ENCODE peak calls at places on chromosomes 12 and 14, in six cellular contexts. One of them, this sample, is unnamed. For H3K4me1, the result is how much of the 10 kb centered on the place peaks cover.

GRCh38 chr14:67694791-67695393 is 672 bp downstream of the RDH11 start:
- DNase-seq in thyroid gland: peak
- DNase-seq in astrocyte: peak
- DNase-seq in cardiac muscle cell: peak
- DNase-seq in GM23338: peak
- DNase-seq in body of pancreas: peak
- DNase-seq in this sample: peak

GRCh38 chr12:89085421-89085820 is 266.9 kb downstream of the DUSP6 start:
- DNase-seq in thyroid gland: no peak
- DNase-seq in astrocyte: no peak
- DNase-seq in cardiac muscle cell: peak
- DNase-seq in GM23338: peak
- DNase-seq in body of pancreas: no peak
- DNase-seq in this sample: peak

GRCh38 chr14:105937253-105938054 is 411.1 kb downstream of the TMEM121 start:
- DNase-seq in thyroid gland: no peak
- DNase-seq in astrocyte: no peak
- DNase-seq in cardiac muscle cell: no peak
- DNase-seq in GM23338: no peak
- DNase-seq in body of pancreas: no peak
- DNase-seq in this sample: peak

GRCh38 chr12:116516657-116517056 is 42.5 kb upstream of the MAP1LC3B2 start:
- DNase-seq in thyroid gland: no peak
- DNase-seq in astrocyte: no peak
- DNase-seq in cardiac muscle cell: no peak
- DNase-seq in GM23338: no peak
- DNase-seq in body of pancreas: no peak
- DNase-seq in this sample: no peak

GRCh38 chr12:71484272-71484905 is 44.8 kb downstream of the LGR5 start:
- DNase-seq in thyroid gland: no peak
- DNase-seq in astrocyte: no peak
- DNase-seq in cardiac muscle cell: no peak
- DNase-seq in GM23338: peak
- DNase-seq in body of pancreas: no peak
- DNase-seq in this sample: no peak

GRCh38 chr14:102140027-102140749 is 491 bp downstream of the WDR20 start:
- DNase-seq in thyroid gland: peak
- DNase-seq in astrocyte: no peak
- DNase-seq in cardiac muscle cell: peak
- DNase-seq in GM23338: peak
- DNase-seq in body of pancreas: peak
- DNase-seq in this sample: peak

GRCh38 chr12:89525002-89525823 is 617 bp upstream of the GALNT4 start:
- DNase-seq in thyroid gland: peak
- DNase-seq in astrocyte: peak
- DNase-seq in cardiac muscle cell: no peak
- DNase-seq in GM23338: peak
- DNase-seq in body of pancreas: peak
- DNase-seq in this sample: peak

GRCh38 chr14:64217318-64217717 is 76.9 kb downstream of the ESR2 start:
- DNase-seq in thyroid gland: no peak
- DNase-seq in astrocyte: no peak
- DNase-seq in cardiac muscle cell: peak
- DNase-seq in GM23338: no peak
- DNase-seq in body of pancreas: no peak
- DNase-seq in this sample: no peak

GRCh38 chr12:21697829-21698630 is 40.4 kb upstream of the LDHB start:
- DNase-seq in thyroid gland: no peak
- DNase-seq in astrocyte: peak
- DNase-seq in cardiac muscle cell: peak
- DNase-seq in GM23338: peak
- DNase-seq in body of pancreas: no peak
- DNase-seq in this sample: no peak

GRCh38 chr12:130788515-130788914 is 50.5 kb downstream of the STX2 start:
- DNase-seq in thyroid gland: no peak
- DNase-seq in astrocyte: no peak
- DNase-seq in cardiac muscle cell: no peak
- DNase-seq in GM23338: peak
- DNase-seq in body of pancreas: no peak
- DNase-seq in this sample: no peak

GRCh38 chr14:51959928-51960327 is 29.4 kb upstream of the RTRAF start:
- DNase-seq in thyroid gland: no peak
- DNase-seq in astrocyte: no peak
- DNase-seq in cardiac muscle cell: no peak
- DNase-seq in GM23338: no peak
- DNase-seq in body of pancreas: no peak
- DNase-seq in this sample: no peak
- TF ChIP-seq CTCF in thyroid gland: no peak
- TF ChIP-seq CTCF in astrocyte: no peak
- TF ChIP-seq CTCF in cardiac muscle cell: no peak
- TF ChIP-seq CTCF in GM23338: no peak
- TF ChIP-seq CTCF in body of pancreas: no peak
- TF ChIP-seq CTCF in this sample: no peak

DNA sequence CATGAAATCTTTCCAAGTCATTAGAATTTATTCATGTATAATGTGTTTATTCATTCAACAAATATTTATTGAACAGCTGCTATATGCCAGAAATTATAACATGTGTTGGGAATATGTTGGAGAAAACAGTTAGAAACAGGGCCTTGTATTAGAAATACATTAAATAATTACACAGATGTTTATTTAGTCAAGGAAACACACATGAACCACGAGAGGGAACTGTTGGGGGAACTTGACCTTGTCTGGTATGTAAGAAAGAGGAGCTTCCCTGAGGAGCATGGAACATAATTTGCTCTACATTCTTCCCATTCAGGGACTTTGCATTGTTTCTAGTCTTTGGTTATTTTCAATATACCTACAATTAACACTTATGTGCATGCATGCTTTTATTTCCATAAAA is 191.7 kb upstream of the FRMD6 start:
- DNase-seq in thyroid gland: no peak
- DNase-seq in astrocyte: no peak
- DNase-seq in cardiac muscle cell: no peak
- DNase-seq in GM23338: no peak
- DNase-seq in body of pancreas: no peak
- DNase-seq in this sample: no peak
- H3K4me3 ChIP-seq in thyroid gland: no peak
- H3K4me3 ChIP-seq in astrocyte: no peak
- H3K4me3 ChIP-seq in cardiac muscle cell: no peak
- H3K4me3 ChIP-seq in GM23338: no peak
- H3K4me3 ChIP-seq in body of pancreas: no peak
- H3K4me3 ChIP-seq in this sample: no peak

GRCh38 chr14:51548187-51548586 is 103.5 kb upstream of the FRMD6 start:
- DNase-seq in thyroid gland: no peak
- DNase-seq in astrocyte: peak
- DNase-seq in cardiac muscle cell: no peak
- DNase-seq in GM23338: no peak
- DNase-seq in body of pancreas: no peak
- DNase-seq in this sample: no peak
- H3K4me1 ChIP-seq in thyroid gland: under half
- H3K4me1 ChIP-seq in astrocyte: under half
- H3K4me1 ChIP-seq in cardiac muscle cell: under half
- H3K4me1 ChIP-seq in GM23338: under half
- H3K4me1 ChIP-seq in body of pancreas: under half
- H3K4me1 ChIP-seq in this sample: under half

DNA sequence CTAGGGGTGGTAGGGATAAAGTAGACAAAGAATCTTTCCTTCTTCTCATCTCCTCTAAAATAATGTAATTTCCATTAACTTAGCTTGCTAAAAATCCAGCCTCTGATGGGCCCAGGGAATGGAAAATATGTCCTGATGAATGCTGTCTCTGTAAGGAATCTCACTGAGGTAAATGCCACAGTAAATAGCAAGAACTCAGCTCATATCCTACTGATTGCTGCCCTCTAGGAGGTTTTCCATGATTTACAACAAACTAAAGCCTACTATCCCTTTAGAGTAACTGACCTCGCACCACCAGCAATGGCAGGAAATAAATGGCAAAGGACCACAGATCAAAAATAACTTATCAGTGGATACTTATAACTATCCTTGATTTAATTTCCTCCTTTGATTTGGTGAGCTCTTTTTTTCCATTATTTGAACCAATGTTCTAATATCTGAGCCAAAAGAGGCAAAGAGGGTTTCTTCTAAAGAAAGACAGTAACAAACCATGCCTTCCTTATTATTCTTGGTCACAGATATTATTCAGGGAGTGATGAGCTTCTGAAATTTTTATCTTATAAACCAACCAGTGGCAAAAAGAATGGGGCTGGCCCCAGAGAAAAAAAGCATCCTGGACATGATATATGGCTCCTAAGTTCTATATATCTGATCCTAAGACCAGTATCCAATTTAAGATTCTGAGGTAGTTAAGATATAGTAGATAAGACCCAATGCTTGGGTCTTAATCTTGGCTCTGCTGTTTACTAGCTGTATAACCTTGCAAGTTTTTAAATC is 43.7 kb downstream of the SENP1 start:
- DNase-seq in thyroid gland: no peak
- DNase-seq in astrocyte: no peak
- DNase-seq in cardiac muscle cell: peak
- DNase-seq in GM23338: peak
- DNase-seq in body of pancreas: no peak
- DNase-seq in this sample: no peak
- TF ChIP-seq CTCF in thyroid gland: no peak
- TF ChIP-seq CTCF in astrocyte: no peak
- TF ChIP-seq CTCF in cardiac muscle cell: no peak
- TF ChIP-seq CTCF in GM23338: peak
- TF ChIP-seq CTCF in body of pancreas: no peak
- TF ChIP-seq CTCF in this sample: no peak

GRCh38 chr12:86985298-86985697 is 729.1 kb upstream of the MGAT4C start:
- DNase-seq in thyroid gland: no peak
- DNase-seq in astrocyte: no peak
- DNase-seq in cardiac muscle cell: no peak
- DNase-seq in GM23338: no peak
- DNase-seq in body of pancreas: no peak
- DNase-seq in this sample: no peak
- H3K4me3 ChIP-seq in thyroid gland: no peak
- H3K4me3 ChIP-seq in astrocyte: no peak
- H3K4me3 ChIP-seq in cardiac muscle cell: no peak
- H3K4me3 ChIP-seq in GM23338: no peak
- H3K4me3 ChIP-seq in body of pancreas: no peak
- H3K4me3 ChIP-seq in this sample: no peak

GRCh38 chr12:120843472-120843871 is 60.7 kb downstream of the SPPL3 start:
- DNase-seq in thyroid gland: no peak
- DNase-seq in astrocyte: no peak
- DNase-seq in cardiac muscle cell: no peak
- DNase-seq in GM23338: no peak
- DNase-seq in body of pancreas: no peak
- DNase-seq in this sample: no peak

GRCh38 chr12:120842595-120842994 is 61.6 kb downstream of the SPPL3 start:
- DNase-seq in thyroid gland: no peak
- DNase-seq in astrocyte: no peak
- DNase-seq in cardiac muscle cell: no peak
- DNase-seq in GM23338: no peak
- DNase-seq in body of pancreas: no peak
- DNase-seq in this sample: no peak

GRCh38 chr12:120845696-120846095 is 58.5 kb downstream of the SPPL3 start:
- DNase-seq in thyroid gland: no peak
- DNase-seq in astrocyte: no peak
- DNase-seq in cardiac muscle cell: no peak
- DNase-seq in GM23338: no peak
- DNase-seq in body of pancreas: no peak
- DNase-seq in this sample: no peak

GRCh38 chr12:120844768-120845449 is 59.2 kb downstream of the SPPL3 start:
- DNase-seq in thyroid gland: no peak
- DNase-seq in astrocyte: no peak
- DNase-seq in cardiac muscle cell: no peak
- DNase-seq in GM23338: no peak
- DNase-seq in body of pancreas: no peak
- DNase-seq in this sample: no peak

DNA sequence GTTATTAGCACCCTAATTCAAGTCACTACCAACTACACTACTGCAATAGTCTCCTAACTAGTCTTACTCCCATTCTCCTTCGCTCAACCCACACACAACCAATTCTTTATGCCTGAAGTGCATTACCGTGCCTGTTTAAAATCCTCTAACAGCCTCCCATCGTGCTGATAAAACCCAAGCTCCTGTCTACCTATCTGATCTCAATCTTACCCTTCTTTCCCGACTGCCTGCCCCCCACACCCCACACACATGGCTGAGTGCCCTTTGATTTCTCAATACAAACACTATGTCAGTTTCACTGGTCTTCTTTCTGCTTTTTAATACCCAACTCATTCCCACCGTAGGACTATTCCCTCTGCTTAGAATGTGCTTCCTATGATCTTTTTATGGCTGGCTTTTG is 59.9 kb downstream of the SPPL3 start:
- DNase-seq in thyroid gland: no peak
- DNase-seq in astrocyte: no peak
- DNase-seq in cardiac muscle cell: no peak
- DNase-seq in GM23338: no peak
- DNase-seq in body of pancreas: no peak
- DNase-seq in this sample: no peak
- H3K4me1 ChIP-seq in thyroid gland: under half
- H3K4me1 ChIP-seq in astrocyte: under half
- H3K4me1 ChIP-seq in cardiac muscle cell: under half
- H3K4me1 ChIP-seq in GM23338: under half
- H3K4me1 ChIP-seq in body of pancreas: under half
- H3K4me1 ChIP-seq in this sample: under half

GRCh38 chr12:32301216-32301615 is 98.1 kb upstream of the FGD4 start:
- DNase-seq in thyroid gland: no peak
- DNase-seq in astrocyte: no peak
- DNase-seq in cardiac muscle cell: no peak
- DNase-seq in GM23338: no peak
- DNase-seq in body of pancreas: no peak
- DNase-seq in this sample: no peak

GRCh38 chr12:32303171-32303570 is 96.2 kb upstream of the FGD4 start:
- DNase-seq in thyroid gland: no peak
- DNase-seq in astrocyte: no peak
- DNase-seq in cardiac muscle cell: no peak
- DNase-seq in GM23338: no peak
- DNase-seq in body of pancreas: no peak
- DNase-seq in this sample: no peak

GRCh38 chr12:32305163-32305562 is 94.2 kb upstream of the FGD4 start:
- DNase-seq in thyroid gland: no peak
- DNase-seq in astrocyte: no peak
- DNase-seq in cardiac muscle cell: peak
- DNase-seq in GM23338: no peak
- DNase-seq in body of pancreas: no peak
- DNase-seq in this sample: no peak

GRCh38 chr12:32298917-32299316 is 100.4 kb upstream of the FGD4 start:
- DNase-seq in thyroid gland: no peak
- DNase-seq in astrocyte: no peak
- DNase-seq in cardiac muscle cell: no peak
- DNase-seq in GM23338: no peak
- DNase-seq in body of pancreas: no peak
- DNase-seq in this sample: no peak

DNA sequence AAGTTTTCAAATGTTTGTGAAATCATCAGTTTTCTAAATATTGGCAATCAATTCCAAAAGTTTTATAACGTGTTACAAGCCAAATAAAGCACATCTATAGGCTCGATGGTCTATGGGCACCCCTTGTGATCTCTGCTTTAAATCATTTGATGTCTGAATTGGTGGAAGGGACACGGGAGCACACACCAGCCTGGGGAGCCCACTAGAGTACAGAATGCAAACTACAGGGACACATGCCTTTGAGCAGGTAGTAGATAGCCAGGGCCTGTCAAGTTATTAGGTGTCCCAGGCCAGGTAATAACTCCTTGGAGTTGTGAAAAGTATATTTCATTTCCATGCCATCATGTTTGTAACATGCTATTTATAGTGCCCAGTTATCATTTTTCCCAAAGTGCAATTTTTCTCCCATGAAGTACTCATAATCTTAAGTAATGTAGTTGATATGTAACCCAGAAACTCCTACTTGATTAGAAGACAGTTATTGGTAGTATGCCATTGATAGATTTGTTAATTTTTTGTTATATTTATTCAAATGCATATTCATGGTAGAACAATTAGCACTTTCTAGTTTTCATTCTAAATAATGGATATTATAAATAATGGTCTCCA is 97.0 kb upstream of the FGD4 start:
- DNase-seq in thyroid gland: no peak
- DNase-seq in astrocyte: no peak
- DNase-seq in cardiac muscle cell: peak
- DNase-seq in GM23338: peak
- DNase-seq in body of pancreas: no peak
- DNase-seq in this sample: no peak
- TF ChIP-seq CTCF in thyroid gland: no peak
- TF ChIP-seq CTCF in astrocyte: peak
- TF ChIP-seq CTCF in cardiac muscle cell: peak
- TF ChIP-seq CTCF in GM23338: peak
- TF ChIP-seq CTCF in body of pancreas: no peak
- TF ChIP-seq CTCF in this sample: peak